ENCODE peak calls at places on chromosomes 2 and 18, in ten cellular contexts. G, A, S, O, B, F, H, Y, P and D are unnamed samples.

GRCh38 chr18:50401888-50402287 is 27.0 kb downstream of the SKA1 start:
- DNase-seq in B (no peak), H (no peak), O (peak; percentile 68), P (no peak), G (no peak), S (peak; percentile 68), A (peak; percentile 76), Y (no peak), F (peak; percentile 20), D (peak; percentile 94)

GRCh38 chr2:203683932-203684556 is 22.4 kb upstream of the CD28 start:
- DNase-seq in H (no peak), P (no peak), O (peak; percentile 45), F (no peak), G (no peak), S (no peak), Y (peak; percentile 90), B (peak; percentile 17), A (no peak), D (no peak)

GRCh38 chr2:28193552-28194383 is 198.9 kb upstream of the FOSL2 start:
- DNase-seq in A (no peak), Y (peak; percentile 8), B (no peak), H (no peak), O (no peak), G (no peak), P (no peak), F (no peak), S (no peak), D (no peak)

GRCh38 chr2:42788-43187 is 3.5 kb downstream of the FAM110C start:
- DNase-seq in P (no peak), A (peak; percentile 43), G (no peak), Y (no peak), S (no peak), H (no peak), B (no peak), O (no peak), F (no peak), D (peak; percentile 39)

GRCh38 chr2:61950571-61951315 is 45.3 kb downstream of the COMMD1 start:
- DNase-seq in F (no peak), H (no peak), A (no peak), S (no peak), P (no peak), B (no peak), G (no peak), O (no peak), Y (no peak), D (no peak)

GRCh38 chr18:34834897-34835296 is 124.8 kb downstream of the DTNA start:
- DNase-seq in Y (no peak), H (no peak), S (no peak), O (no peak), F (no peak), P (no peak), A (no peak), G (no peak), B (no peak), D (no peak)

GRCh38 chr2:28753043-28753683 is 1.5 kb downstream of the PPP1CB start:
- DNase-seq in S (peak; percentile 62), F (peak; percentile 81), A (peak; percentile 73), O (peak; percentile 65), P (peak; percentile 43), G (peak; percentile 42), Y (peak; percentile 86), H (peak; percentile 88), B (peak; percentile 64), D (peak; percentile 78)

GRCh38 chr18:63160172-63160995 is 159.2 kb downstream of the BCL2 start:
- DNase-seq in H (no peak), O (no peak), S (no peak), F (no peak), G (no peak), Y (no peak), B (no peak), A (no peak), P (no peak), D (no peak)

GRCh38 chr2:85511008-85511895 is 27.7 kb upstream of the MAT2A start:
- DNase-seq in S (no peak), Y (peak; percentile 75), F (no peak), H (no peak), O (no peak), A (no peak), B (no peak), G (no peak), P (no peak), D (no peak)

DNA sequence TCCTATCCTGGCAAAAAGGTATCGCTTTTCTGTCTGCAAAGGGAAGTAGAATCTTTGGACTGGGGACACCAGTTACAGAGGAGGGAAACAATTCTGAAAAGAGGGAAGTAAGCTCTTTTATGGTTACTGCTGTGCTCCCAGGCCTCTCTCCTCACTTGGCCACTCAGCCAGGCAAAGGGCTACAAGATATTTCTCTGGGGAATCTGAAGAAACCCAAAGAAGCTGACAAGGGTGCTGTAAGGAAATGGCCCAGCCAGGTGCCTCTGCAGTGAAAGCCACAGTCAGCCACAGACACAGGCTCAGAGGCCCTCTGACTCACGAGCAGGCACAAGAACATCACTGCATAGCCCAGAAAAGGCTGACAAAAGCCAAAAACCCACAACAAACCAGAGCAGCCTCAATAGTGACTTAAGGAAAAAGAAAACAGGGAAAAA is 5.8 kb downstream of the HDLBP start:
- DNase-seq in F (no peak), H (no peak), G (no peak), A (peak; percentile 38), P (peak; percentile 64), B (no peak), O (no peak), Y (no peak), S (no peak), D (peak; percentile 27)
- H3K4me1 ChIP-seq in F (peaks cover 13% of the 10 kb centered on the region), H (peaks cover 3% of the 10 kb centered on the region), G (peaks cover 16% of the 10 kb centered on the region), A (peaks cover 30% of the 10 kb centered on the region), P (no peaks in the 10 kb centered on the region), B (no peaks in the 10 kb centered on the region), O (peaks cover 44% of the 10 kb centered on the region), Y (peaks cover 8% of the 10 kb centered on the region), S (no peaks in the 10 kb centered on the region), D (peaks cover 56% of the 10 kb centered on the region)

GRCh38 chr2:185145316-185146121 is 547.2 kb downstream of the ZNF804A start:
- DNase-seq in B (no peak), A (no peak), H (no peak), O (no peak), G (no peak), P (no peak), Y (no peak), F (no peak), S (no peak), D (no peak)
- TF ChIP-seq POLR2A in B (no peak), A (no peak), H (no peak), O (no peak), G (no peak), P (no peak), Y (no peak), F (no peak), S (no peak), D (no peak)

GRCh38 chr2:195490304-195490703 is 166.7 kb upstream of the SLC39A10 start:
- DNase-seq in P (no peak), H (no peak), O (no peak), S (no peak), Y (no peak), F (no peak), G (no peak), B (no peak), A (no peak), D (no peak)

GRCh38 chr2:195486520-195486919 is 170.5 kb upstream of the SLC39A10 start:
- DNase-seq in S (no peak), A (no peak), O (no peak), G (no peak), P (no peak), F (no peak), H (no peak), Y (no peak), B (no peak), D (no peak)

GRCh38 chr2:195488567-195488966 is 168.5 kb upstream of the SLC39A10 start:
- DNase-seq in F (no peak), Y (no peak), G (no peak), S (no peak), H (no peak), A (no peak), O (no peak), B (no peak), P (no peak), D (no peak)

GRCh38 chr2:195489101-195489500 is 167.9 kb upstream of the SLC39A10 start:
- DNase-seq in B (no peak), S (no peak), O (no peak), A (no peak), Y (no peak), H (no peak), P (no peak), F (no peak), G (no peak), D (no peak)

DNA sequence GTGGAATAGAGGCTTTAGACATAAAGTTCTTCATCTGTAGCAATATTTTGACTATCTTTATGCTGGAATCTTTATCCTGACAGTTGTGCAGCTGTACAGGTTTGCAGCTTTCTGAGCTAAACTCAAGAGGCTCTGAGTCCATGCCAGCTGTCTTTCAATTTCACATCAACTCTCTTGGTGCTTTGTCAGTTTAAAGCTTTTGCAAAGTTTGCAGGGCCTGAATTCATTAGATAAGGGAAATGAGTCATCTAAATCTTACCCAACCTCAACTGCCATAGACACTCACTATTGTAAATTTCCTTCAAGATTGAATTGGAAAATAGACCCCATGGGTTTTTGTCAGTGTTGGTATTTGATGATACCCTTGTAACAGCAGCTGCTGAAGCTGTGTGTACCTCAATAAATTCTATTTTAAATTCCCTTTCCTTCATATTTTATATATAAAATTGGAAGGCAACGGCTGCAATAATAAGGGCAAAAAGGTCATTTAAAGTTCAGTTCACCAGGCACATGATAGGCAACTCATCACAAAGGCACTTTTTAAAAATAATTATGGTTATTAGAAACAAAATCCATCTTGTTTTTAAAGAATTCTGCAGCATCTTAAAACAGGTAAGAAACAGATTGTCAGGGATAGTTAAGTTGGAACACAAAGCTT is 169.9 kb upstream of the SLC39A10 start:
- DNase-seq in Y (no peak), S (no peak), O (no peak), A (no peak), P (no peak), F (no peak), G (peak; percentile 7), H (no peak), B (no peak), D (no peak)
- H3K27ac ChIP-seq in Y (no peak overlapping the region), S (no peak overlapping the region), O (no peak overlapping the region), A (no peak overlapping the region), P (no peak overlapping the region), F (no peak overlapping the region), G (no peak overlapping the region), H (no peak overlapping the region), B (no peak overlapping the region), D (no peak overlapping the region)

DNA sequence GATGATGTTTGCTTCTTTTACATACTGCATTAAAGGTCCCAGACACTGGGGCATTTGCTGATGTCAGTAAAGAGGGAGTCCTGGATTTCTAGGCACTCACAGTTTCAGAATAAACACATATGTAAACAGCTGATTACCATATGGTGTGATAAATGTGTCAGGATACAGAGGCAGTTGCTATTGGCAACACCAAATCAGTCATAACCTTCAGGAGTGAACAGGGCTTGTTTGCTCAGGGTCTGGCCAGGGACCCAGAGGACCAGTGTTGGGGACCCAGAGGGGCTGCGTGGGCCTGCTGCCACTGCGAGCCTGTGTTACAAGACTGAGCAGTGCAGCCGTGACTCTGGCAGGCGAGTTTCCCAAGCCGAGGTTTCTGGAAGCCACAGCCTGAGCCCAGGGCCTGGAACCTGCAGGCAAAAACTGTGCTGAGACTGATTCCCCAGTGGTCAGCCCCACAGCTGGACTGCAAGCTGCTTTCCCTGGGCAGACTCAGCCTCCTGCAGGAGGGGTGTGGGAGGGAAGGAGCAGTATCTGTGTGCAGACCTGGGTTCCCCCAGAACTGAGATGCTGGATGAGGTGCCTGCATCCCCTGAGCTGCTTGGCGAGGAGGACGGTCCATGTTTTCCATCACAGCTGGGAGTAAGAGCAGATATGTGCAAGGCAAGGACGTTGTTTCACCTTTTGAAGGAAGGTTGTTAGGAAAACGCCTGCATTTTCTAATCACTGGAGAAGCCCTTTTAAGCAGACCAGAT is 23.6 kb downstream of the ASAP2 start:
- DNase-seq in O (no peak), F (no peak), H (peak; percentile 15), P (no peak), A (no peak), B (no peak), G (no peak), S (no peak), Y (no peak), D (no peak)
- H3K4me1 ChIP-seq in O (peaks cover 95% of the 10 kb centered on the region), F (peaks cover 41% of the 10 kb centered on the region), H (no peaks in the 10 kb centered on the region), P (no peaks in the 10 kb centered on the region), A (peaks cover 49% of the 10 kb centered on the region), B (no peaks in the 10 kb centered on the region), G (peaks cover 46% of the 10 kb centered on the region), S (no peaks in the 10 kb centered on the region), Y (peaks cover 100% of the 10 kb centered on the region), D (peaks cover 33% of the 10 kb centered on the region)